ENCODE peak calls at places on chromosomes 1 and 21, in four cellular contexts. F is K562, L is GM12878, W is HepG2. D is an unnamed sample.

GRCh38 chr1:15952317-15953258 is 23.3 kb downstream of the ZBTB17 start:
- DNase-seq in L (no peak), W (no peak), F (peak), D (no peak)

GRCh38 chr1:175138579-175138978 is 54.0 kb downstream of the KIAA0040 start:
- DNase-seq in L (no peak), F (no peak), W (no peak), D (no peak)

GRCh38 chr1:27391511-27392095 is 819 bp upstream of the GPR3 start:
- DNase-seq in F (peak), L (no peak), W (peak), D (no peak)

GRCh38 chr1:31701137-31701736 is 2.6 kb downstream of the COL16A1 start:
- DNase-seq in F (peak), W (peak), L (no peak), D (peak)

GRCh38 chr1:3453891-3454810 is at the start of gene ARHGEF16:
- DNase-seq in L (no peak), W (peak), F (peak), D (peak)

GRCh38 chr1:180177931-180178330 is 23.3 kb downstream of the QSOX1 start:
- DNase-seq in F (no peak), L (no peak), W (no peak), D (no peak)

GRCh38 chr1:17858027-17858426 is 102.9 kb downstream of the ACTL8 start:
- DNase-seq in L (no peak), F (no peak), W (no peak), D (no peak)

GRCh38 chr1:89566761-89567174 is 42.1 kb downstream of the LRRC8B start:
- DNase-seq in W (no peak), F (no peak), L (no peak), D (peak)

GRCh38 chr1:94792876-94793605 is 27.1 kb upstream of the SLC44A3 start:
- DNase-seq in L (no peak), F (no peak), W (peak), D (no peak)

GRCh38 chr1:3002349-3003038 is 18.8 kb upstream of the ACTRT2 start:
- DNase-seq in L (no peak), W (no peak), F (no peak), D (no peak)

GRCh38 chr1:206693029-206693428 is 8.3 kb downstream of the MAPKAPK2 start:
- DNase-seq in W (no peak), F (peak), L (no peak), D (no peak)

GRCh38 chr1:86703696-86704455 is 500 bp upstream of the SH3GLB1 start:
- DNase-seq in L (peak), W (peak), F (no peak), D (peak)

GRCh38 chr1:59972216-59972924 is 45.8 kb upstream of the CYP2J2 start:
- DNase-seq in W (no peak), F (no peak), L (no peak), D (no peak)

GRCh38 chr1:161235957-161236775 is 1.8 kb downstream of the NR1I3 start:
- DNase-seq in W (no peak), F (no peak), L (no peak), D (no peak)

GRCh38 chr1:52955129-52955970 is 28.3 kb downstream of the SCP2 start:
- DNase-seq in L (no peak), F (no peak), W (peak), D (peak)

GRCh38 chr21:14862794-14863720 is 201.7 kb downstream of the NRIP1 start:
- DNase-seq in W (peak), L (no peak), F (peak), D (no peak)

GRCh38 chr1:9437931-9438330 is 101.3 kb upstream of the SLC25A33 start:
- DNase-seq in L (no peak), W (no peak), F (no peak), D (no peak)

GRCh38 chr1:184387871-184388670 is 1.2 kb downstream of the C1orf21 start:
- DNase-seq in L (no peak), F (no peak), W (no peak), D (no peak)

GRCh38 chr1:2644591-2645101 is 11.8 kb upstream of the MMEL1 start:
- DNase-seq in L (no peak), W (no peak), F (no peak), D (no peak)

GRCh38 chr1:113255038-113255727 is 135.1 kb upstream of the MAGI3 start:
- DNase-seq in F (no peak), L (no peak), W (peak), D (no peak)

GRCh38 chr1:172321429-172321828 is 99.1 kb upstream of the C1orf105 start:
- DNase-seq in W (no peak), F (no peak), L (no peak), D (no peak)

GRCh38 chr1:39949891-39950290 is 5.1 kb upstream of the MFSD2A start:
- DNase-seq in L (no peak), F (no peak), W (no peak), D (no peak)

GRCh38 chr1:182875889-182876288 is 36.7 kb downstream of the DHX9 start:
- DNase-seq in W (no peak), F (no peak), L (no peak), D (no peak)

GRCh38 chr1:59601032-59601431 is 213.7 kb upstream of the HOOK1 start:
- DNase-seq in L (no peak), F (no peak), W (no peak), D (no peak)

GRCh38 chr1:205613854-205614412 is 17.9 kb downstream of the ELK4 start:
- DNase-seq in W (no peak), L (no peak), F (no peak), D (no peak)

GRCh38 chr1:175201061-175201508 is 8.5 kb upstream of the KIAA0040 start:
- DNase-seq in L (no peak), F (no peak), W (no peak), D (no peak)

GRCh38 chr1:235403598-235403997 is 36.4 kb downstream of the TBCE start:
- DNase-seq in F (no peak), L (no peak), W (no peak), D (no peak)

GRCh38 chr1:37932759-37933158 is 14.1 kb downstream of the INPP5B start:
- DNase-seq in F (peak), L (no peak), W (no peak), D (no peak)

GRCh38 chr1:179002552-179003345 is 22.9 kb upstream of the FAM20B start:
- DNase-seq in W (peak), L (no peak), F (peak), D (peak)

GRCh38 chr1:223001653-223002634 is 141.1 kb downstream of the TLR5 start:
- DNase-seq in L (no peak), F (no peak), W (no peak), D (no peak)

GRCh38 chr1:51514733-51515132 is 4.3 kb downstream of the EPS15 start:
- DNase-seq in F (no peak), L (no peak), W (no peak), D (no peak)

GRCh38 chr1:51515312-51515960 is 3.6 kb downstream of the EPS15 start:
- DNase-seq in F (no peak), W (no peak), L (no peak), D (no peak)

GRCh38 chr1:51516639-51517158 is 2.4 kb downstream of the EPS15 start:
- DNase-seq in F (no peak), L (no peak), W (no peak), D (no peak)

GRCh38 chr1:51517361-51518032 is 1.6 kb downstream of the EPS15 start:
- DNase-seq in L (no peak), W (no peak), F (no peak), D (no peak)

DNA sequence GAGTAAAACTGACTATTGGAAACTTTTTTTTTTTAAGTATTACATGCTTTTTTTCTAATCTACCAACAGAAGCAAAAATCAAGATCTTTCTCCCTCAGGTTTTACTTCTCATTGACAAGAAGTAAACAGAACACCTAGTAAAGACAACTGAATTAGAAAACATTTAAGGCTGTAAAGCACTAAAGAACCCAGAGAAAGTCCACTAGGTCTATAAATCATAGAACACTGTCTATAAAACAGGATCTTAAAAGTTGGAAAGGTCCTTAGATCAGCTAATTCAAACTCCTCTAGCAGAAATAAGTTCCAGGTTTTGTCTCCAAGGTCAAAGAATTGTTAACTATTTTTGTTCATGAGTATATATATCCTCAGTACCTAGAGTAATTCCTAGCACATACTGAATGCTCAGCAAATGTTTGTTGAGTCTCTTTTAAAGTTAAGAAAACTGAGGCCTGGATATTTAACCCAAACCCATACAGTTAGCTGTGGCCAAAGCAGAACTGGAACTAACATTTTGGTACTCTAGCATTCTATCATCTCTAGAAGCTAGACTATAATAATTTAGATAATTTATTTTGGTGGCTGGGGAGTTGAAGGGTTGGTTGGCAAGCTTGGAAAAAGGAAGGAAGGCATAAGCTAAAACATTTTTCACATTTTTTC is 3.0 kb downstream of the EPS15 start:
- DNase-seq in W (no peak), L (no peak), F (no peak), D (no peak)
- TF ChIP-seq FOXK2 in W (no peak), L (no peak), F (no peak), D (no peak)

GRCh38 chr1:64595871-64596515 is 126.1 kb downstream of the CACHD1 start:
- DNase-seq in F (no peak), W (peak), L (no peak), D (no peak)

GRCh38 chr1:64597151-64597550 is 127.2 kb downstream of the CACHD1 start:
- DNase-seq in F (no peak), W (no peak), L (no peak), D (no peak)

GRCh38 chr1:64601207-64601606 is 131.3 kb downstream of the CACHD1 start:
- DNase-seq in W (no peak), L (no peak), F (no peak), D (no peak)

GRCh38 chr1:64598100-64598571 is 128.2 kb downstream of the CACHD1 start:
- DNase-seq in F (no peak), L (no peak), W (no peak), D (no peak)
- TF ChIP-seq TARDBP in F (no peak), L (no peak), W (no peak), D (no peak)

DNA sequence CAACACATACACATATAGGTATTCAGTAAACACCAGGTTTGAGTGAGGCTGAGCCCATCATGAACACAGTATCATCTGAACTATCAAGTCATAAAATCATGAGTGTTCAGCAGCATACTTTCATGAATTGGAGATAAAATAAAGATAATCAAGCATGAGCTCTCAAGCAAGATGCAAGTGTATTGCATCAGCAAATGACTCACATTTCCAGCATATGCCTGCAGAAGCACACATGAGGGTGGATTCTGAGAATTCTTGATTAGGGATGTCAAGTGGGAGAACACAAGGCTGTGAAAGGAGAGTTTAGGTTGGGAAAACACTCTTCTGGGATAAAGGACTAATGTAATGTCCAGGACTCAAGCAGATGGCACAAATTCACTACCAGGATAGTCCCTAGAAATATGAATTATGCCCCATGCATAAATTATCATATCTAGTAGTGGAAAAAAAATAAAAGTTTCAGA is 299.2 kb downstream of the SRGAP2C start:
- DNase-seq in L (no peak), W (no peak), F (no peak), D (no peak)
- TF ChIP-seq SP1 in L (no peak), W (no peak), F (no peak), D (no peak)

DNA sequence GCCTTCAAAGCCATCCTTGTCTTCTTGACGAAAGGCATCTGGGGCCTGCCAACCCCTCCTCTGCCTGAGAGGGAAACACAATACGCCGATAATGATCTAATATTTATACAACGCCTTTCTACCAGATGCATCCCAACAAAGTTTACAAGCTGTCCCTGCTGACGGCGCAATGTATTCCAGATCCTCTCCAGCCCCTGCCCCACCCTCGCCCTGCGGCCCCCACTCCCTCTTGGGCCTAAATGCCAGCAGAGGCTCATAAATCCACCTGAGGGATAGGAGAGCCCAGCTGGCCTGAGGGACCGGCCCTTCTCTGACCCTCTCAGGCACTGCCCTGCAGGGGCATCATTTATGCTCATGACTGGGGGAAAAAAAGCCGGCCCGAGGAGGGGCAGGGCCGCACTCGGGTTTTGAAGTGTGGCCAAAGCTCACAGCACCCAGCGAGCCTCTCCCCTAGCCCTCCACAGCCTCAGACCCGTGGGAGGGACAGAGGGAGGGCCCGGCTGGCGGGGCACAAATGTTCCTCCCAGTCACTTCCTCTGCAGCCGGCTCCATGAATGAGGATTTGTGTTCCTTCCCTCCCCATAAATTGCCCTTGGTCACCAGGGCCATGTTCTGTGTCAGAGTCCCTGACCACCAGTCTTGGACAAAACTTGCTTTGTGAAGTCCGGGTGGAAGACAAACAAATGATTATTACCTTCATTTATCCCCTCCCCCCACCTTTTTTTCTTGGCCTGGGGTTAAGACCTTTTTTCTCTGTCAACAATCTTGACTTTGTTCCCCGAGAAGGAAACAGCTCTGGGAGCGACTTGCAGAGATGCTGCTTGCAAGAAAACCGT is 140.4 kb downstream of the FOXD2 start:
- DNase-seq in L (no peak), F (no peak), W (no peak), D (no peak)
- TF ChIP-seq FOXK2 in L (no peak), F (no peak), W (no peak), D (no peak)

DNA sequence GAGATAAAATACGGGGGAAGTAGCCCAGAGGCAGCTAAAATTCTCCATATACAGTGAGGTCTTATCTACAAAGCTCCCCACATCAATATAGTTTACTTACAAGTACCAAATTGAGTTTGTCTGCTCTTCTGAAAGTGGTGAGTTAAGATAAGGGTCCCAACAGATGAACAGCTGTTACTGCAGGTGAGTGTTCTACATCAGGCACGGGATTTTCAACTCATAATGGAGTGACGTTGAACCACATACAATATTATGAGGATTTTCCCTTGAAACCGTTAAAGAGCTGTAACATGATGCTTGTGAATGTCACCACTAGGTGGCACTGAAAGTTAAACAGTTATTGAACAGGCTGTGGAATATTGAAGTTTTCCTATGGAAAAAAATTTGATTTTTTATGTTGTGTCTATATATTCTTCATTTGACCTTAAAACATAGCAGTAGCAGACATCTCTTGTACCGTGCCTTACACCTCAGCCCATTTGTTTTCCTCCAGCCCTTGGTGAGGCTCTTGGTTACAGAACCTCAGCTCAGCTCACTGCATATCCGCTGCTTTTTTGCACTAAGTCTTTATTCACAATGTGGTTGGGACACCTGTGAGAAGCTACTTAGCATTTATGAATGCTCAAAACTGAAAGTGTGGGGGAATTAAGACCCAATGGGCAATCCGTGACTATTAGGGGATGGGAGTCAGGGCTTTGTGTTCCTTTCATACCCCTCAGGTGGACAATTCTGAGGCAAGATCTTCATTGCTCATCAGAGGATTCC is 23.2 kb downstream of the CD1D start:
- DNase-seq in L (peak), F (peak), W (peak), D (peak)
- TF ChIP-seq TARDBP in L (no peak), F (no peak), W (no peak), D (no peak)

GRCh38 chr1:66852870-66853269 is 51.8 kb upstream of the INSL5 start:
- DNase-seq in W (no peak), F (no peak), L (no peak), D (no peak)

GRCh38 chr1:66848193-66848592 is 47.1 kb upstream of the INSL5 start:
- DNase-seq in W (no peak), L (no peak), F (no peak), D (no peak)

GRCh38 chr1:66853379-66853778 is 52.3 kb upstream of the INSL5 start:
- DNase-seq in F (no peak), L (no peak), W (no peak), D (no peak)

DNA sequence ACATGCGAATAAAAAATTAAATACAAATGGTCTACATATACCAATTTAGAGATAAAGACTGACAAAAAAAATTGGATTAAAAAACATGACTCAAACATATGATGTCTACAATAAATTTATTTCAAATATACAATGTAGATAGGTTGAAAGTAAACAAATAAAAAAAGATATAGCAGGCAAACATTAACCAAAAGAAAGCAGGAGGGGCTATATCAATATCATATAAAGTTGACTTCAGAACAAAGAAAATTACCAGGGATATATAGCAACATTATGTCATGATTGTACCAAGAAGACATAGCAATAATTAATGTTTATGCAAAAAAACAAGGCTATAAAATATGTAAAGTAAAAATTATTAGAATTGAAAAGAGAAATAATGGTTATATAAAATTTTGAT is 49.9 kb upstream of the INSL5 start:
- DNase-seq in W (no peak), F (no peak), L (no peak), D (no peak)
- TF ChIP-seq SP1 in W (no peak), F (no peak), L (no peak), D (no peak)

GRCh38 chr1:116476321-116476720 is 94.5 kb downstream of the CD58 start:
- DNase-seq in L (no peak), W (no peak), F (peak), D (peak)

GRCh38 chr1:116478621-116479020 is 92.2 kb downstream of the CD58 start:
- DNase-seq in W (no peak), L (no peak), F (no peak), D (no peak)

GRCh38 chr1:116474921-116475849 is 95.6 kb downstream of the CD58 start:
- DNase-seq in W (peak), F (no peak), L (no peak), D (no peak)

GRCh38 chr1:116475850-116476218 is 95.0 kb downstream of the CD58 start:
- DNase-seq in F (no peak), L (no peak), W (no peak), D (no peak)

GRCh38 chr1:116477428-116477827 is 93.4 kb downstream of the CD58 start:
- DNase-seq in F (no peak), W (no peak), L (no peak), D (peak)
- TF ChIP-seq FOXK2 in F (no peak), W (no peak), L (no peak), D (no peak)

GRCh38 chr1:90708826-90709225 is 8.3 kb downstream of the BARHL2 start:
- DNase-seq in L (no peak), W (no peak), F (no peak), D (no peak)

GRCh38 chr1:90706437-90707362 is 10.4 kb downstream of the BARHL2 start:
- DNase-seq in L (no peak), W (peak), F (no peak), D (peak)

GRCh38 chr1:90705910-90706309 is 11.2 kb downstream of the BARHL2 start:
- DNase-seq in L (no peak), W (no peak), F (no peak), D (no peak)

GRCh38 chr1:90708236-90708786 is 8.8 kb downstream of the BARHL2 start:
- DNase-seq in W (no peak), F (no peak), L (no peak), D (no peak)

GRCh38 chr1:90707363-90707710 is 9.8 kb downstream of the BARHL2 start:
- DNase-seq in F (no peak), L (no peak), W (peak), D (peak)
- TF ChIP-seq TARDBP in F (no peak), L (no peak), W (no peak), D (no peak)

D was measured in HEK293T.